ENCODE peak calls at places on chromosomes 16 and 17, in four cellular contexts. I is LoVo, B is tibial artery, Z is NCI-H510A treated with DMSO at 0.1 percent for 48 hours. X is an unnamed sample.

GRCh38 chr17:35892091-35892637 is 12.0 kb upstream of the CCL5 start:
- DNase-seq in Z (no peak), I (no peak), B (no peak), X (no peak)

GRCh38 chr17:34703533-34703932 is 124.2 kb downstream of the TMEM132E start:
- DNase-seq in I (peak; percentile 32), B (no peak), Z (no peak), X (peak; percentile 20)

GRCh38 chr17:61076649-61077048 is 323.0 kb upstream of the TBX2 start:
- DNase-seq in B (no peak), Z (no peak), I (no peak), X (no peak)

GRCh38 chr17:36697907-36698526 is 96.6 kb downstream of the MRM1 start:
- DNase-seq in B (no peak), Z (no peak), I (no peak), X (no peak)

GRCh38 chr16:62010186-62010585 is 26.1 kb downstream of the CDH8 start:
- DNase-seq in I (no peak), B (no peak), Z (no peak), X (no peak)

GRCh38 chr17:16924701-16925440 is 47.0 kb downstream of the TNFRSF13B start:
- DNase-seq in B (peak; percentile 40), Z (no peak), I (no peak), X (no peak)

GRCh38 chr17:76351526-76352071 is 2.1 kb downstream of the PRPSAP1 start:
- DNase-seq in Z (no peak), B (no peak), I (no peak), X (no peak)

GRCh38 chr17:78343433-78344201 is 16.3 kb downstream of the SOCS3 start:
- DNase-seq in B (no peak), Z (peak; percentile 43), I (no peak), X (peak; percentile 43)

GRCh38 chr17:82346342-82347300 is 12.4 kb upstream of the TEX19 start:
- DNase-seq in B (no peak), I (no peak), Z (no peak), X (no peak)

GRCh38 chr17:28763804-28764266 is 20.0 kb downstream of the TRAF4 start:
- DNase-seq in B (peak; percentile 81), Z (peak; percentile 83), I (peak; percentile 57), X (peak; percentile 66)

GRCh38 chr16:4327782-4328579 is 12.1 kb downstream of the GLIS2 start:
- DNase-seq in I (no peak), Z (no peak), B (peak; percentile 92), X (peak; percentile 59)

X was measured in small intestine.